ENCODE peak calls at places on chromosome 19, in four cellular contexts. One of them, this sample, is unnamed.

GRCh38 chr19:11505032-11505503 is 571 bp downstream of the ZNF653 start:
- DNase-seq in cardiac muscle cell: peak
- DNase-seq in GM23248: peak
- DNase-seq in pancreas: peak
- DNase-seq in this sample: peak

GRCh38 chr19:17933414-17934129 is 757 bp downstream of the CCDC124 start:
- DNase-seq in GM23248: peak
- DNase-seq in cardiac muscle cell: no peak
- DNase-seq in pancreas: no peak
- DNase-seq in this sample: no peak

GRCh38 chr19:10604460-10604980 is 17.4 kb upstream of the AP1M2 start:
- DNase-seq in pancreas: no peak
- DNase-seq in cardiac muscle cell: no peak
- DNase-seq in GM23248: no peak
- DNase-seq in this sample: no peak

GRCh38 chr19:2495651-2496316 is 19.9 kb downstream of the GADD45B start:
- DNase-seq in pancreas: no peak
- DNase-seq in cardiac muscle cell: peak
- DNase-seq in GM23248: peak
- DNase-seq in this sample: no peak

GRCh38 chr19:10603873-10604459 is 16.9 kb upstream of the AP1M2 start:
- DNase-seq in pancreas: no peak
- DNase-seq in cardiac muscle cell: no peak
- DNase-seq in GM23248: no peak
- DNase-seq in this sample: no peak

GRCh38 chr19:33905937-33906577 is 109.4 kb downstream of the KCTD15 start:
- DNase-seq in cardiac muscle cell: peak
- DNase-seq in GM23248: peak
- DNase-seq in pancreas: peak
- DNase-seq in this sample: peak

GRCh38 chr19:49442354-49442753 is 1.0 kb upstream of the SLC17A7 start:
- DNase-seq in pancreas: no peak
- DNase-seq in GM23248: peak
- DNase-seq in cardiac muscle cell: no peak
- DNase-seq in this sample: no peak

GRCh38 chr19:16200038-16200775 is 2.5 kb downstream of the AP1M1 start:
- DNase-seq in pancreas: no peak
- DNase-seq in cardiac muscle cell: no peak
- DNase-seq in GM23248: peak
- DNase-seq in this sample: peak

GRCh38 chr19:5458420-5458819 is 3.2 kb downstream of the ZNRF4 start:
- DNase-seq in cardiac muscle cell: no peak
- DNase-seq in pancreas: no peak
- DNase-seq in GM23248: no peak
- DNase-seq in this sample: no peak

GRCh38 chr19:41702208-41702651 is 6.2 kb upstream of the CEACAM5 start:
- DNase-seq in cardiac muscle cell: no peak
- DNase-seq in pancreas: no peak
- DNase-seq in GM23248: peak
- DNase-seq in this sample: no peak

GRCh38 chr19:18230941-18231734 is 4.9 kb upstream of the PDE4C start:
- DNase-seq in GM23248: peak
- DNase-seq in cardiac muscle cell: no peak
- DNase-seq in pancreas: no peak
- DNase-seq in this sample: no peak

GRCh38 chr19:48152552-48152951 is 17.6 kb downstream of the LIG1 start:
- DNase-seq in cardiac muscle cell: peak
- DNase-seq in GM23248: peak
- DNase-seq in pancreas: peak
- DNase-seq in this sample: peak

GRCh38 chr19:54029930-54030490 is 33.7 kb downstream of the VSTM1 start:
- DNase-seq in GM23248: peak
- DNase-seq in pancreas: no peak
- DNase-seq in cardiac muscle cell: peak
- DNase-seq in this sample: peak

GRCh38 chr19:49453757-49454248 is 778 bp downstream of the ALDH16A1 start:
- DNase-seq in pancreas: no peak
- DNase-seq in GM23248: no peak
- DNase-seq in cardiac muscle cell: no peak
- DNase-seq in this sample: no peak

GRCh38 chr19:23318143-23318542 is 67.9 kb upstream of the ZNF724 start:
- DNase-seq in cardiac muscle cell: no peak
- DNase-seq in GM23248: peak
- DNase-seq in pancreas: no peak
- DNase-seq in this sample: no peak

GRCh38 chr19:49896863-49897621 is at the start of gene IL4I1:
- DNase-seq in cardiac muscle cell: no peak
- DNase-seq in pancreas: no peak
- DNase-seq in GM23248: peak
- DNase-seq in this sample: no peak

GRCh38 chr19:6056801-6057650 is 53.3 kb downstream of the RFX2 start:
- DNase-seq in GM23248: peak
- DNase-seq in cardiac muscle cell: no peak
- DNase-seq in pancreas: peak
- DNase-seq in this sample: peak

GRCh38 chr19:3931041-3931440 is 1.8 kb upstream of the NMRK2 start:
- DNase-seq in cardiac muscle cell: no peak
- DNase-seq in pancreas: no peak
- DNase-seq in GM23248: no peak
- DNase-seq in this sample: no peak

GRCh38 chr19:51026554-51026831 is at the start of gene KLK11:
- DNase-seq in GM23248: no peak
- DNase-seq in pancreas: peak
- DNase-seq in cardiac muscle cell: no peak
- DNase-seq in this sample: no peak

GRCh38 chr19:51027873-51028272 is 1.5 kb upstream of the KLK11 start:
- DNase-seq in GM23248: no peak
- DNase-seq in cardiac muscle cell: no peak
- DNase-seq in pancreas: no peak
- DNase-seq in this sample: no peak

GRCh38 chr19:51025401-51025800 is 1.0 kb downstream of the KLK11 start:
- DNase-seq in pancreas: no peak
- DNase-seq in cardiac muscle cell: no peak
- DNase-seq in GM23248: no peak
- DNase-seq in this sample: no peak

GRCh38 chr19:51025809-51026553 is 435 bp downstream of the KLK11 start:
- DNase-seq in GM23248: no peak
- DNase-seq in cardiac muscle cell: no peak
- DNase-seq in pancreas: no peak
- DNase-seq in this sample: no peak

DNA sequence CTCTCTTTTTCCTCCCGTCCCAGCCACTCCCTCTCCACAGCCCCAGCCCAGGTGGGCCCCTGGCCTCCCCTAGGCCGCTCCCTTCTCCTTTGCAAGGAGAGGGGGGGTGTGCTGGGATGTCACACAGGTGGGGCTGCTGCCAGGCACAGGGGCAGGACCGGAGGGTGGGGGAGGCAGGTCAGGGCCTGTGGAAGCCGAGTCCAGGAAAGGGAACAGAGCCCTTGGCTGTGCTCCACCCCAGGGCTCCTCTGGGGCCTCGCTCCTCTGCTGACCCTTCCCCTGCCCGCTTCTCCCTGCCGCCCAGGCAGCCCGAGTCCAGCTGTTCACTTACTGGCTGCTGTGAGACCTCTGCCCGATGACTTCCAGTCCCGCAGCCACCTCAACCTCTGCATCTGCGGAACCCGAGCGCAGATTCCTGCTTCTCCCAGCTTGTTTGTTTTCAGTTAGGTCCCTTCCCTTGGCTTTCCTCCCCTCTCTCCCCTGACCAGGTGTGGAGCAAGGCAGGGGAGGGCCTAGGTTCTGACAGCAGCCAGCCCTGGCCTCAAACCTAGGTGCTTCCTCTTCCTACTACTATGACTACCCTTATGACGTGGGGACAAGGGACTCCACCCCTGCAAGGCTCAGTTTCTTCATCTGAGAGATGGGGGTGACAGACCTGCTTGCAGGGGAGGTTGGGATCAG is 850 bp upstream of the KLK11 start:
- DNase-seq in GM23248: no peak
- DNase-seq in cardiac muscle cell: no peak
- DNase-seq in pancreas: peak
- DNase-seq in this sample: no peak
- H3K4me3 ChIP-seq in GM23248: no peak
- H3K4me3 ChIP-seq in cardiac muscle cell: no peak
- H3K4me3 ChIP-seq in pancreas: no peak
- H3K4me3 ChIP-seq in this sample: no peak

DNA sequence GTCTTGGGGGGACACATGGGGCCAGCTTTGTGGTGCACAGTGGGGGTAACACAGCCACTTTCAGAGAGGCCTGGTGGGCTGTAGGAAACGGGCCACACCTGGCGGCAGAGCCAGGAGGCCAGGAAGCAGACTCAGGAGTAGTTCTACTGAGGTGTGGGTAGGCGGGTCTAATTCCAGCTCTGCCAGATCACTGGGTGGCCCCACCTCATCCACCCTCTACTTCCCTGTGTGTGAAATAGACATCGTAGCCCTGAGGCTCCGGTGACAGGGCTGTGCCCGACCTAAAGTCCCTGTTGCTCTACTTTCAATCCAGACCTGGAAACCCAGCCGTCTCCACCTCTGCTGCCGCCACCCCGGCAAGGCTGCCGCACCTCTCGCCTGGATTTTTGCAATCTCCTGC is 4.0 kb downstream of the NKPD1 start:
- DNase-seq in cardiac muscle cell: no peak
- DNase-seq in GM23248: no peak
- DNase-seq in pancreas: peak
- DNase-seq in this sample: no peak
- H3K4me3 ChIP-seq in cardiac muscle cell: no peak
- H3K4me3 ChIP-seq in GM23248: no peak
- H3K4me3 ChIP-seq in pancreas: no peak
- H3K4me3 ChIP-seq in this sample: no peak

GRCh38 chr19:38953677-38954076 is 21.9 kb downstream of the FBXO17 start:
- DNase-seq in GM23248: no peak
- DNase-seq in pancreas: no peak
- DNase-seq in cardiac muscle cell: no peak
- DNase-seq in this sample: no peak

GRCh38 chr19:38952395-38953165 is 21.8 kb downstream of the MRPS12 start:
- DNase-seq in GM23248: no peak
- DNase-seq in cardiac muscle cell: peak
- DNase-seq in pancreas: no peak
- DNase-seq in this sample: peak

GRCh38 chr19:38951187-38951586 is 20.4 kb downstream of the MRPS12 start:
- DNase-seq in pancreas: no peak
- DNase-seq in GM23248: no peak
- DNase-seq in cardiac muscle cell: no peak
- DNase-seq in this sample: no peak

GRCh38 chr19:38946229-38947010 is 15.7 kb downstream of the MRPS12 start:
- DNase-seq in pancreas: no peak
- DNase-seq in cardiac muscle cell: no peak
- DNase-seq in GM23248: no peak
- DNase-seq in this sample: no peak

DNA sequence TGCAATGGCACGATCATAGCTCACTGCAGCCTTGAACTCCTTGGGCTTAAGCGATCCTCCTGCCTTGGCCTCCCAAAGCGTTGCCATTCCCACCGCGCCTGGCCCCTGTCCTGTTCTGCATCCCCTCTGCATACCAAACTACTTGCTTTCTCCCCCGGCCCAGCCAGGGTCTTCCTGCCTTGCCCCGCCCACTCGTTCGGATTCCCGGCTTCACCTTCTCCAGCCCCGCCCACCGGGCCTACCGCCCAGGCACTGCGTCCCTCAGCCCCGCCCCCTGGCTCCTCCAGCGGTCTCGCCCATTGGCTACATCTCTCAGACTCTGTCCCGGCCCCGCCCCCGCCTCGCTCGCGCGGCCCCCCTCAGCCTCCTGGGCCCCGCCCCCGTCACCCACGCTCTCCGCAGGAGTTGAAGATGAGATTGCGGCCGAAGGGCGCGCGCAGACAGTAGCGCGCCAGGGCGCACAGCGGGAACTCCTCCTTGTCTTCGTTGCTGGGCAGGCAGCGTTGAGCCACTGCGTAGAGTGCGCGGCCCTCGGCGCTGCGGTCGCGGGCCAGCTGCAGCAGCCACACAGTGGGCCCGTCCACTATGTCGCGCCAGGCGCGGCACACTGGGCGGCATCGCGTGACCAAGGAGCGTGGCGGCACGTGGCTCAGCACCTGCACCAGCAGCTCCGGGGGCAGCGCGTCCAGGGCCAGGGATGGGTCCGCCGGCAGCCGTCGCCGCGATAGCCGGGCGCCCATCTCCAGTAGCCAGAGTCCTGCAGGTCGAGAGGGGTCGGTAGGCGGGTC is 19.0 kb downstream of the MRPS12 start:
- DNase-seq in pancreas: peak
- DNase-seq in GM23248: peak
- DNase-seq in cardiac muscle cell: peak
- DNase-seq in this sample: peak
- H3K4me3 ChIP-seq in pancreas: peak
- H3K4me3 ChIP-seq in GM23248: no peak
- H3K4me3 ChIP-seq in cardiac muscle cell: peak
- H3K4me3 ChIP-seq in this sample: no peak

GRCh38 chr19:55596304-55596703 is 3.0 kb downstream of the FIZ1 start:
- DNase-seq in pancreas: no peak
- DNase-seq in cardiac muscle cell: no peak
- DNase-seq in GM23248: no peak
- DNase-seq in this sample: no peak
- H3K4me3 ChIP-seq in pancreas: no peak
- H3K4me3 ChIP-seq in cardiac muscle cell: no peak
- H3K4me3 ChIP-seq in GM23248: no peak
- H3K4me3 ChIP-seq in this sample: no peak